ENCODE peak calls at places on chromosomes 7 and 10, in six cellular contexts. U is mammary epithelial cell, D is fibroblast of lung, S is neural progenitor cell, N is PC-3, T is IMR-90. K is an unnamed sample.
A peak's percentile ranks its signal among the peaks of the same experiment; 100 is the strongest.

GRCh38 chr10:71424496-71425194 is 27.9 kb downstream of the CDH23 start:
- DNase-seq in S (no peak), U (no peak), T (no peak), D (no peak), N (no peak), K (no peak)

GRCh38 chr10:24703700-24704099 is 20.0 kb downstream of the ARHGAP21 start:
- DNase-seq in U (no peak), D (peak; percentile 93), T (peak; percentile 93), S (no peak), N (no peak), K (no peak)

GRCh38 chr10:98599032-98599610 is 152.4 kb upstream of the HPS1 start:
- DNase-seq in U (no peak), T (no peak), D (no peak), S (no peak), N (no peak), K (peak; percentile 39)

GRCh38 chr10:125035136-125035535 is 93.2 kb downstream of the ZRANB1 start:
- DNase-seq in S (no peak), U (peak; percentile 83), N (peak; percentile 90), T (peak; percentile 98), D (peak; percentile 95), K (no peak)

GRCh38 chr10:124605856-124606812 is 138.0 kb downstream of the FAM53B start:
- DNase-seq in S (no peak), N (no peak), D (no peak), T (no peak), U (no peak), K (no peak)

GRCh38 chr7:124457841-124458240 is 307.8 kb downstream of the GPR37 start:
- DNase-seq in U (peak; percentile 35), D (peak; percentile 67), N (peak; percentile 55), S (no peak), T (peak; percentile 70), K (no peak)

GRCh38 chr7:85573849-85574248 is 387.0 kb upstream of the SEMA3D start:
- DNase-seq in T (no peak), D (no peak), U (no peak), N (no peak), S (no peak), K (no peak)

GRCh38 chr10:75959209-75959608 is 527.8 kb downstream of the LRMDA start:
- DNase-seq in D (peak; percentile 84), T (peak; percentile 76), S (no peak), N (peak; percentile 99), U (peak; percentile 47), K (no peak)

GRCh38 chr10:133327651-133328357 is 8.9 kb downstream of the CALY start:
- DNase-seq in D (no peak), U (no peak), S (no peak), T (peak; percentile 27), N (peak; percentile 13), K (peak; percentile 62)

GRCh38 chr10:16835223-16835622 is 18.0 kb upstream of the RSU1 start:
- DNase-seq in S (no peak), T (no peak), U (no peak), N (no peak), D (no peak), K (no peak)

GRCh38 chr10:100350914-100351485 is 4.0 kb downstream of the SCD start:
- DNase-seq in U (no peak), T (no peak), N (no peak), S (no peak), D (no peak), K (no peak)

GRCh38 chr7:22173884-22174573 is 182.9 kb downstream of the RAPGEF5 start:
- DNase-seq in N (peak; percentile 68), D (no peak), T (no peak), S (no peak), U (peak; percentile 37), K (no peak)

GRCh38 chr10:79292789-79293746 is 54.2 kb upstream of the PPIF start:
- DNase-seq in N (peak; percentile 84), T (no peak), U (no peak), S (peak; percentile 48), D (no peak), K (no peak)

GRCh38 chr10:76899490-76899889 is 738.1 kb downstream of the KCNMA1 start:
- DNase-seq in D (no peak), N (no peak), S (no peak), U (no peak), T (peak; percentile 5), K (no peak)

GRCh38 chr7:73504017-73504416 is 18.1 kb downstream of the BAZ1B start:
- DNase-seq in S (no peak), T (no peak), N (no peak), U (no peak), D (no peak), K (no peak)

GRCh38 chr10:58064714-58065528 is 202.8 kb downstream of the IPMK start:
- DNase-seq in T (peak; percentile 58), D (peak; percentile 61), S (peak; percentile 65), U (peak; percentile 43), N (peak; percentile 92), K (no peak)

GRCh38 chr7:4230352-4230751 is 451.7 kb upstream of the FOXK1 start:
- DNase-seq in D (no peak), S (no peak), N (no peak), U (no peak), T (no peak), K (no peak)

GRCh38 chr10:58063854-58064480 is 203.7 kb downstream of the IPMK start:
- DNase-seq in N (no peak), U (no peak), S (no peak), D (no peak), T (no peak), K (no peak)

GRCh38 chr10:29734980-29735627 is 100.3 kb upstream of the SVIL start:
- DNase-seq in S (peak; percentile 75), T (no peak), U (peak; percentile 52), D (peak; percentile 45), N (peak; percentile 30), K (peak; percentile 92)

GRCh38 chr7:74174606-74175082 is 488 bp downstream of the EIF4H start:
- DNase-seq in D (peak; percentile 51), N (peak; percentile 15), U (peak; percentile 45), T (peak; percentile 51), S (peak; percentile 75), K (peak; percentile 84)

GRCh38 chr7:92763636-92764423 is 72.5 kb downstream of the CDK6 start:
- DNase-seq in N (peak; percentile 95), U (peak; percentile 97), S (peak; percentile 64), T (peak; percentile 81), D (peak; percentile 51), K (no peak)

GRCh38 chr7:32318300-32319018 is 171.7 kb downstream of the LSM5 start:
- DNase-seq in U (no peak), T (no peak), D (no peak), N (no peak), S (no peak), K (peak; percentile 63)

GRCh38 chr7:135650831-135651573 is 11.3 kb upstream of the STMP1 start:
- DNase-seq in N (no peak), T (peak; percentile 67), D (no peak), U (no peak), S (no peak), K (no peak)

GRCh38 chr7:13179011-13179574 is 491.7 kb downstream of the ARL4A start:
- DNase-seq in D (peak; percentile 19), T (peak; percentile 6), S (peak; percentile 4), U (no peak), N (peak; percentile 30), K (no peak)

GRCh38 chr10:79404231-79404609 is 41.2 kb downstream of the ZCCHC24 start:
- DNase-seq in U (peak; percentile 23), D (peak; percentile 93), T (peak; percentile 76), S (peak; percentile 45), N (peak; percentile 81), K (peak; percentile 88)

GRCh38 chr7:135100856-135101255 is 47.0 kb upstream of the TMEM140 start:
- DNase-seq in N (peak; percentile 49), S (no peak), T (peak; percentile 10), U (peak; percentile 17), D (peak; percentile 3), K (no peak)

GRCh38 chr10:110505130-110505815 is 7.6 kb downstream of the DUSP5 start:
- DNase-seq in T (no peak), N (no peak), S (no peak), D (no peak), U (no peak), K (no peak)

GRCh38 chr7:102061354-102061945 is 225.2 kb upstream of the SH2B2 start:
- DNase-seq in T (no peak), N (no peak), D (no peak), S (no peak), U (no peak), K (no peak)
- H3K9ac ChIP-seq in T (no peak overlapping the region), N (no peak overlapping the region), D (no peak overlapping the region), S (no peak overlapping the region), U (no peak overlapping the region), K (no peak overlapping the region)

DNA sequence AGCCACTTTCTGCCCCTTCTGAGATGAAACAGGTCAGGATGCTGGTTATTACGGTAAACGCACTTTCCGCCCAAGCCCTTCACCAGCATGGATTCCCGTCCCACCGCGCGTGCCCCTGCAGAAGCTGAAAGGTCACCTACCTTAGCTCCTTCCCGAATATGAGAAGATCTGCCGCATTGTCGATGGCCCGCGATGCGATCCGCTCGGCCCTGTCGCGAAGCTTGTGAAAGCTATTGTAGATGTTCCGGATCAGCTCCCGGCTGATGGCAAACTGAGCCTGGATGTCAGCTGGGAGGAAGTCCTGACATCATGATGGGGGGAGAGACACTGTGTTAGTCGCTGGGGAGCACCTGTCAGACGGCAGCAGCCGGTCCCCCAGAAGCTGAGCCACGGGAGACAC is 22.1 kb downstream of the NUDT1 start:
- DNase-seq in T (no peak), N (no peak), D (no peak), S (no peak), U (no peak), K (no peak)
- H3K36me3 ChIP-seq in T (peaks cover 16% of the 10 kb centered on the region), N (no peaks in the 10 kb centered on the region), D (peaks cover 4% of the 10 kb centered on the region), S (no peaks in the 10 kb centered on the region), U (no peaks in the 10 kb centered on the region), K (no peaks in the 10 kb centered on the region)

DNA sequence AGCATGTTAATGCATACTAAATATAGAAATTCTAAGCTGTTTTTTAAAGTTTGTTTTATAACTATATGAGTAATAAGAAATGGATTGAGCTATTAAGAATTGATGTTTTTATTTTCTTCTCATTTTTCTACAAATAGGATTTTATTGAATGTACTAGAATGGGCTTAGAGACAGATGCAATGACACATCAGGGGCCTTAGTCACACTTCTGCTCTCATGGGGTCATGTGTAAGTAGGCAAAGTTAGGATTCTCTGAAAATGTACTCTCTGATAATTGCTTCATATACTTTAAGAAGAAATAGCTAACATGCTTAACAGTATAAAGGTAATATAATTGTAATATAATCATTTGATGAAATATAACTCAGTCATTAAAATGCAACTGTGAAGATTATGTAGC is 154.6 kb downstream of the ZNF438 start:
- DNase-seq in T (peak; percentile 48), N (no peak), S (no peak), D (no peak), U (no peak), K (no peak)
- H3K4me3 ChIP-seq in T (no peak overlapping the region), N (no peak overlapping the region), S (no peak overlapping the region), D (no peak overlapping the region), U (no peak overlapping the region), K (no peak overlapping the region)

DNA sequence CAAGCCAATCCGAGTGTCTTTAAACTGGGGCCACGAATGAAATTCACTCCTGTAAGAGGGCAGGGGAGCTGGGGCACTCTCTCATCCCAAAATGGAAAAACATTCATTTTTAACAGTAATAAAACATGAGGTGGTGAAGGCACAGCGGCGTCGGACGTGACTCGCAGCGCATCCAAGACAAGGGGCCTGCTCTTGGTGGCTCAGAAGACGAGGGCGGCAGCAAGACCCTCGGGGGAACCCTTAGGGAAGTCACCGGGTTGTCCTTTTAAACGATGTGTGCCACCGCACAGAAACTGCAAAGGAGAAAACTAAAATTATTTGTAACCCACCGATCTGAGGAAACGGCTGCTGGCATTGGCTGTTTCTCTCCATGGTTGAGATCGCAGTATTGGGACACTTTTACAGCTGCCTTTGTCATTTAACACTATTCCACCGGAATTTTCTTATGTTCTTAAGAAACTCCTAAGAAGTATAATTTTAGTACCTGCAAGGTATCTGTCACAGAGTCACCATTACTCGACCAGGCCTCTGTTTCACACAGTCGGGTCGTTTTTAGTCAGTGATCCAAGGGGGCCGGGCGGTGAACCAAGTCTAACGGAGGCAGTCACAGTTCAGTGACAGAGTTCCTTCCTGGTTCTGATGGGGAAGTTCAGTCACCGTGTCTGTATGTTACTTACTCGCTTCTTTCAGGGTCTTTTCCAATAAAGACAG is 159.3 kb downstream of the PTPRN2 start:
- DNase-seq in S (no peak), D (no peak), T (no peak), N (no peak), U (no peak), K (no peak)
- H3K9ac ChIP-seq in S (no peak overlapping the region), D (no peak overlapping the region), T (no peak overlapping the region), N (no peak overlapping the region), U (no peak overlapping the region), K (no peak overlapping the region)

K was measured in kidney.